ENCODE peak calls at places on chromosomes 7 and 10, in five cellular contexts. One of them, this sample, is unnamed.
A peak's percentile ranks its signal among the peaks of the same experiment; 100 is the strongest.

GRCh38 chr10:106795619-106796018 is 368.9 kb downstream of the SORCS1 start:
- ATAC-seq in right lobe of liver: peak; percentile 82
- ATAC-seq in HCT116: no peak
- ATAC-seq in GM12878: peak; percentile 98
- ATAC-seq in A549: no peak
- ATAC-seq in this sample: peak; percentile 83

GRCh38 chr7:108581655-108582491 is 12.2 kb downstream of the DNAJB9 start:
- ATAC-seq in right lobe of liver: no peak
- ATAC-seq in HCT116: peak; percentile 60
- ATAC-seq in GM12878: no peak
- ATAC-seq in A549: peak; percentile 57
- ATAC-seq in this sample: no peak

GRCh38 chr7:88044069-88044468 is 110.0 kb downstream of the ADAM22 start:
- ATAC-seq in right lobe of liver: no peak
- ATAC-seq in HCT116: no peak
- ATAC-seq in GM12878: no peak
- ATAC-seq in A549: no peak
- ATAC-seq in this sample: no peak

GRCh38 chr7:30897770-30898169 is 13.9 kb upstream of the AQP1 start:
- ATAC-seq in right lobe of liver: no peak
- ATAC-seq in HCT116: no peak
- ATAC-seq in GM12878: no peak
- ATAC-seq in A549: no peak
- ATAC-seq in this sample: no peak

GRCh38 chr10:86413046-86413728 is 46.6 kb upstream of the GRID1 start:
- ATAC-seq in right lobe of liver: no peak
- ATAC-seq in HCT116: no peak
- ATAC-seq in GM12878: peak; percentile 83
- ATAC-seq in A549: no peak
- ATAC-seq in this sample: no peak

GRCh38 chr7:41695661-41696322 is 7.1 kb downstream of the INHBA start:
- ATAC-seq in right lobe of liver: no peak
- ATAC-seq in HCT116: no peak
- ATAC-seq in GM12878: no peak
- ATAC-seq in A549: no peak
- ATAC-seq in this sample: peak; percentile 57

GRCh38 chr7:130305677-130306076 is 12.7 kb downstream of the CPA4 start:
- ATAC-seq in right lobe of liver: no peak
- ATAC-seq in HCT116: no peak
- ATAC-seq in GM12878: no peak
- ATAC-seq in A549: no peak
- ATAC-seq in this sample: no peak

GRCh38 chr10:122044713-122045112 is 55.8 kb downstream of the TACC2 start:
- ATAC-seq in right lobe of liver: peak; percentile 86
- ATAC-seq in HCT116: no peak
- ATAC-seq in GM12878: no peak
- ATAC-seq in A549: no peak
- ATAC-seq in this sample: peak; percentile 81

GRCh38 chr10:98168147-98168546 is 33.7 kb downstream of the R3HCC1L start:
- ATAC-seq in right lobe of liver: no peak
- ATAC-seq in HCT116: no peak
- ATAC-seq in GM12878: peak; percentile 83
- ATAC-seq in A549: no peak
- ATAC-seq in this sample: no peak

GRCh38 chr7:116582806-116583444 is 58.1 kb downstream of the CAV1 start:
- ATAC-seq in right lobe of liver: no peak
- ATAC-seq in HCT116: no peak
- ATAC-seq in GM12878: peak; percentile 78
- ATAC-seq in A549: peak; percentile 78
- ATAC-seq in this sample: peak; percentile 46

GRCh38 chr10:132269286-132270230 is 38.2 kb downstream of the STK32C start:
- ATAC-seq in right lobe of liver: no peak
- ATAC-seq in HCT116: no peak
- ATAC-seq in GM12878: no peak
- ATAC-seq in A549: no peak
- ATAC-seq in this sample: no peak

GRCh38 chr10:102334106-102334505 is 61.4 kb upstream of the NFKB2 start:
- ATAC-seq in right lobe of liver: no peak
- ATAC-seq in HCT116: no peak
- ATAC-seq in GM12878: no peak
- ATAC-seq in A549: no peak
- ATAC-seq in this sample: no peak

GRCh38 chr10:12566161-12567115 is 217.1 kb downstream of the CAMK1D start:
- ATAC-seq in right lobe of liver: peak; percentile 38
- ATAC-seq in HCT116: no peak
- ATAC-seq in GM12878: no peak
- ATAC-seq in A549: no peak
- ATAC-seq in this sample: peak; percentile 77

GRCh38 chr7:223118-223800 is 30.9 kb downstream of the FAM20C start:
- ATAC-seq in right lobe of liver: no peak
- ATAC-seq in HCT116: no peak
- ATAC-seq in GM12878: no peak
- ATAC-seq in A549: no peak
- ATAC-seq in this sample: no peak

GRCh38 chr10:4046030-4046429 is 261.0 kb upstream of the KLF6 start:
- ATAC-seq in right lobe of liver: no peak
- ATAC-seq in HCT116: no peak
- ATAC-seq in GM12878: peak; percentile 97
- ATAC-seq in A549: no peak
- ATAC-seq in this sample: no peak

GRCh38 chr10:133359554-133359971 is 1.7 kb upstream of the FUOM start:
- ATAC-seq in right lobe of liver: peak; percentile 47
- ATAC-seq in HCT116: no peak
- ATAC-seq in GM12878: no peak
- ATAC-seq in A549: no peak
- ATAC-seq in this sample: no peak

GRCh38 chr10:43256531-43257209 is 10.2 kb downstream of the RASGEF1A start:
- ATAC-seq in right lobe of liver: no peak
- ATAC-seq in HCT116: no peak
- ATAC-seq in GM12878: no peak
- ATAC-seq in A549: no peak
- ATAC-seq in this sample: no peak

GRCh38 chr7:86598311-86598710 is 45.4 kb upstream of the GRM3 start:
- ATAC-seq in right lobe of liver: peak; percentile 41
- ATAC-seq in HCT116: peak; percentile 77
- ATAC-seq in GM12878: peak; percentile 79
- ATAC-seq in A549: peak; percentile 78
- ATAC-seq in this sample: no peak

GRCh38 chr7:2312272-2312929 is 1.8 kb downstream of the SNX8 start:
- ATAC-seq in right lobe of liver: no peak
- ATAC-seq in HCT116: no peak
- ATAC-seq in GM12878: peak; percentile 55
- ATAC-seq in A549: no peak
- ATAC-seq in this sample: no peak

GRCh38 chr7:1201916-1202315 is 30.8 kb upstream of the UNCX start:
- ATAC-seq in right lobe of liver: no peak
- ATAC-seq in HCT116: no peak
- ATAC-seq in GM12878: no peak
- ATAC-seq in A549: peak; percentile 34
- ATAC-seq in this sample: no peak

GRCh38 chr10:117398014-117398413 is 22.8 kb upstream of the PDZD8 start:
- ATAC-seq in right lobe of liver: peak; percentile 23
- ATAC-seq in HCT116: no peak
- ATAC-seq in GM12878: no peak
- ATAC-seq in A549: no peak
- ATAC-seq in this sample: no peak

GRCh38 chr7:156612930-156613329 is 27.6 kb upstream of the RNF32 start:
- ATAC-seq in right lobe of liver: no peak
- ATAC-seq in HCT116: no peak
- ATAC-seq in GM12878: peak; percentile 86
- ATAC-seq in A549: no peak
- ATAC-seq in this sample: no peak

GRCh38 chr10:126432507-126432906 is 44.2 kb upstream of the ADAM12 start:
- ATAC-seq in right lobe of liver: no peak
- ATAC-seq in HCT116: no peak
- ATAC-seq in GM12878: no peak
- ATAC-seq in A549: no peak
- ATAC-seq in this sample: no peak

GRCh38 chr10:112373912-112374338 is at the start of gene ACSL5:
- ATAC-seq in right lobe of liver: peak; percentile 86
- ATAC-seq in HCT116: peak; percentile 35
- ATAC-seq in GM12878: no peak
- ATAC-seq in A549: no peak
- ATAC-seq in this sample: no peak

GRCh38 chr10:112332022-112332421 is 41.9 kb upstream of the ACSL5 start:
- ATAC-seq in right lobe of liver: no peak
- ATAC-seq in HCT116: peak; percentile 58
- ATAC-seq in GM12878: no peak
- ATAC-seq in A549: no peak
- ATAC-seq in this sample: no peak

GRCh38 chr10:130790339-130790738 is 521.2 kb downstream of the TCERG1L start:
- ATAC-seq in right lobe of liver: no peak
- ATAC-seq in HCT116: no peak
- ATAC-seq in GM12878: no peak
- ATAC-seq in A549: no peak
- ATAC-seq in this sample: no peak

GRCh38 chr10:6482737-6483362 is 97.2 kb downstream of the PRKCQ start:
- ATAC-seq in right lobe of liver: no peak
- ATAC-seq in HCT116: no peak
- ATAC-seq in GM12878: no peak
- ATAC-seq in A549: no peak
- ATAC-seq in this sample: no peak

GRCh38 chr7:27202018-27202740 is 2.3 kb upstream of the HOXA13 start:
- ATAC-seq in right lobe of liver: no peak
- ATAC-seq in HCT116: no peak
- ATAC-seq in GM12878: no peak
- ATAC-seq in A549: no peak
- ATAC-seq in this sample: no peak

GRCh38 chr7:27199820-27200760 is at the start of gene HOXA13:
- ATAC-seq in right lobe of liver: peak; percentile 44
- ATAC-seq in HCT116: peak; percentile 92
- ATAC-seq in GM12878: peak; percentile 38
- ATAC-seq in A549: peak; percentile 91
- ATAC-seq in this sample: no peak

GRCh38 chr7:27202741-27203134 is 2.8 kb upstream of the HOXA13 start:
- ATAC-seq in right lobe of liver: no peak
- ATAC-seq in HCT116: no peak
- ATAC-seq in GM12878: no peak
- ATAC-seq in A549: no peak
- ATAC-seq in this sample: no peak

GRCh38 chr7:27200761-27201230 is 905 bp upstream of the HOXA13 start:
- ATAC-seq in right lobe of liver: no peak
- ATAC-seq in HCT116: peak; percentile 1
- ATAC-seq in GM12878: peak; percentile 21
- ATAC-seq in A549: peak; percentile 51
- ATAC-seq in this sample: no peak

GRCh38 chr7:27201231-27202017 is 1.5 kb upstream of the HOXA13 start:
- ATAC-seq in right lobe of liver: peak; percentile 24
- ATAC-seq in HCT116: no peak
- ATAC-seq in GM12878: peak; percentile 46
- ATAC-seq in A549: peak; percentile 19
- ATAC-seq in this sample: no peak
- TF ChIP-seq POLR2A in right lobe of liver: no peak
- TF ChIP-seq POLR2A in HCT116: no peak
- TF ChIP-seq POLR2A in GM12878: no peak
- TF ChIP-seq POLR2A in A549: no peak
- TF ChIP-seq POLR2A in this sample: no peak

DNA sequence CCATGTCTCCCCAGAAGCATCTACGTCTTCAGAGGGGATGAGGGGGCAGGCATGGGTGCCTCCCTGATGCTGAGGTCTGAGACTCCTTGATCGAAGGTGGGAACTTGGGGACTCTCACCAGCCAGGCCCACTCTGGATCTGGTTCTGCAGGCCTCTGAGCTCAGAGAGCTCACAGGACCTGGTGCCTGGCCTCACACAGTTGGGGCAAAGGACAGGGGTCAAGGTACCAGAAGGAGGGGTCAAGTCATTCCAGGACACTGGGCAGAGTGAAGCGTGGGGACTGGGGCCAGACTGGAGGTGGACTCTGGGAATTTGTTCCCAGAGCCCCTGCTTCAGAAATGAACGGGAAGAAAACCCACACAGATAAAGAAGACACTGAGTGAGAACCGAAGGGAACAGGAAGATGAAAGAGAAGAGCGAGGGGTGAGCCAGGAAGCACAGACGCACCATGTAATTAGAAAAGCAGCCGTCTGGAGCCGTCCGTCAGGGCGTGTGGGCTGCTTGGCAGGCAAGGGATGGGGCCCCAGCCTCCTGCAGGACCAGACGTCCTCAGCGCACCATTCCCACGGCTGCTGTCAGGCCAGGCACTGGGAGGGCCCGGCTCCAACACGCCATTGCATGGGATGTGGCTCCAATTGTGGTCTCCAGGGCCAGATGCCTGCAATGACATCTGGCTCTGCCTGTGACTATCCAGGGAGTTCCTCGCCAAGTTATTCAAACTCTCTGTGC is 47.7 kb downstream of the ZCCHC24 start:
- ATAC-seq in right lobe of liver: peak; percentile 79
- ATAC-seq in HCT116: no peak
- ATAC-seq in GM12878: no peak
- ATAC-seq in A549: no peak
- ATAC-seq in this sample: no peak
- H3K4me3 ChIP-seq in right lobe of liver: no peak overlapping the region
- H3K4me3 ChIP-seq in HCT116: no peak overlapping the region
- H3K4me3 ChIP-seq in GM12878: no peak overlapping the region
- H3K4me3 ChIP-seq in A549: no peak overlapping the region
- H3K4me3 ChIP-seq in this sample: no peak overlapping the region

DNA sequence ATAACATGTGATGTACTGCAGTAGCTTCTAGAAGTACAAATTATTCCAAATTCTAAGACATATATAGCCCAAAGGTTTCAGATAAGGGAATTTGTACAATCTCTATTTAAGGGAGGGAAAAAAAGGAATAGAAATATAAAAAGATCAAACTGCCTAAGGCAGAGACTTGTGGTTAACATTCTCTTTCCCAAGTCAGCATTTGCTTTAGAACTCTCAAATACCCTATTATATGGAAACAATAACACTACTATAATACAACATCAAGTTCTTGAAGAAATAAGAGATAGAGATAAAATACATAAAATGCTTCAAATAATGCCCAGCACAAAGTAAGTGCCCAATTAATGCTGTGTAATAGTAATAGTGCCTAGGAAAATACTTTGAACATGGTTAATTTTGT is 123.1 kb downstream of the CRPPA start:
- ATAC-seq in right lobe of liver: no peak
- ATAC-seq in HCT116: no peak
- ATAC-seq in GM12878: no peak
- ATAC-seq in A549: no peak
- ATAC-seq in this sample: no peak
- TF ChIP-seq POLR2A in right lobe of liver: no peak
- TF ChIP-seq POLR2A in HCT116: no peak
- TF ChIP-seq POLR2A in GM12878: no peak
- TF ChIP-seq POLR2A in A549: no peak
- TF ChIP-seq POLR2A in this sample: no peak

GRCh38 chr7:149414745-149415390 is 46.0 kb downstream of the ZNF777 start:
- ATAC-seq in right lobe of liver: peak; percentile 59
- ATAC-seq in HCT116: peak; percentile 42
- ATAC-seq in GM12878: peak; percentile 15
- ATAC-seq in A549: no peak
- ATAC-seq in this sample: peak; percentile 85

GRCh38 chr7:149420006-149420405 is 40.9 kb downstream of the ZNF777 start:
- ATAC-seq in right lobe of liver: no peak
- ATAC-seq in HCT116: no peak
- ATAC-seq in GM12878: no peak
- ATAC-seq in A549: no peak
- ATAC-seq in this sample: no peak

GRCh38 chr7:149415391-149416068 is 45.3 kb downstream of the ZNF777 start:
- ATAC-seq in right lobe of liver: no peak
- ATAC-seq in HCT116: no peak
- ATAC-seq in GM12878: no peak
- ATAC-seq in A549: no peak
- ATAC-seq in this sample: peak; percentile 32

GRCh38 chr7:149409889-149410288 is 51.0 kb downstream of the ZNF777 start:
- ATAC-seq in right lobe of liver: no peak
- ATAC-seq in HCT116: no peak
- ATAC-seq in GM12878: peak; percentile 96
- ATAC-seq in A549: no peak
- ATAC-seq in this sample: no peak

GRCh38 chr7:149414171-149414570 is 46.7 kb downstream of the ZNF777 start:
- ATAC-seq in right lobe of liver: no peak
- ATAC-seq in HCT116: no peak
- ATAC-seq in GM12878: no peak
- ATAC-seq in A549: no peak
- ATAC-seq in this sample: no peak
- H3K4me3 ChIP-seq in right lobe of liver: no peak overlapping the region
- H3K4me3 ChIP-seq in HCT116: no peak overlapping the region
- H3K4me3 ChIP-seq in GM12878: no peak overlapping the region
- H3K4me3 ChIP-seq in A549: no peak overlapping the region
- H3K4me3 ChIP-seq in this sample: no peak overlapping the region